ENCODE peak calls at places on chromosomes 11 and 22, in eight cellular contexts. V, H, K, O, W, Q, C and G are unnamed samples. For H3K4me1, the result is how much of the 10 kb centered on the place peaks cover.

GRCh38 chr11:47047972-47048371 is 111.4 kb downstream of the CSTPP1 start:
- DNase-seq in V (no peak), H (no peak), K (no peak), O (no peak), W (no peak), Q (no peak), C (no peak), G (no peak)

GRCh38 chr11:116861539-116861938 is 24.1 kb upstream of the APOA1 start:
- DNase-seq in V (peak), H (no peak), K (no peak), O (no peak), W (no peak), Q (no peak), C (no peak), G (no peak)

GRCh38 chr11:35223429-35223828 is 84.5 kb downstream of the CD44 start:
- DNase-seq in V (no peak), H (peak), K (no peak), O (no peak), W (no peak), Q (no peak), C (no peak), G (no peak)

GRCh38 chr11:119432484-119433368 is 9.8 kb upstream of the THY1 start:
- DNase-seq in V (peak), H (peak), K (no peak), O (no peak), W (no peak), Q (no peak), C (no peak), G (no peak)

GRCh38 chr11:120244476-120244875 is 4.5 kb downstream of the POU2F3 start:
- DNase-seq in V (peak), H (no peak), K (no peak), O (no peak), W (no peak), Q (no peak), C (no peak), G (no peak)

GRCh38 chr22:42077486-42078125 is 1.9 kb upstream of the SMDT1 start:
- DNase-seq in V (no peak), H (no peak), K (no peak), O (no peak), W (no peak), Q (no peak), C (no peak), G (no peak)

GRCh38 chr22:37270928-37271650 is 11.2 kb upstream of the CYTH4 start:
- DNase-seq in V (no peak), H (no peak), K (no peak), O (no peak), W (no peak), Q (no peak), C (peak), G (no peak)

GRCh38 chr22:39522567-39523300 is 2.4 kb downstream of the ATF4 start:
- DNase-seq in V (peak), H (no peak), K (peak), O (no peak), W (no peak), Q (peak), C (no peak), G (no peak)

GRCh38 chr11:45393334-45393733 is 107.2 kb upstream of the SYT13 start:
- DNase-seq in V (no peak), H (no peak), K (no peak), O (no peak), W (no peak), Q (no peak), C (no peak), G (no peak)

GRCh38 chr22:40204331-40205116 is 26.8 kb downstream of the TNRC6B start:
- DNase-seq in V (no peak), H (no peak), K (no peak), O (no peak), W (no peak), Q (peak), C (no peak), G (peak)

GRCh38 chr22:47169801-47170140 is 407.3 kb downstream of the TBC1D22A start:
- DNase-seq in V (no peak), H (peak), K (no peak), O (no peak), W (no peak), Q (peak), C (no peak), G (no peak)

GRCh38 chr11:125429174-125429707 is 66.8 kb downstream of the FEZ1 start:
- DNase-seq in V (peak), H (peak), K (peak), O (peak), W (peak), Q (peak), C (peak), G (peak)

GRCh38 chr11:113831314-113831713 is 44.1 kb downstream of the USP28 start:
- DNase-seq in V (no peak), H (no peak), K (no peak), O (no peak), W (peak), Q (no peak), C (no peak), G (no peak)

GRCh38 chr11:3106736-3107524 is 49.7 kb upstream of the CARS1 start:
- DNase-seq in V (no peak), H (no peak), K (peak), O (no peak), W (no peak), Q (no peak), C (peak), G (no peak)

GRCh38 chr11:69218271-69218682 is 62.5 kb downstream of the SMIM38 start:
- DNase-seq in V (no peak), H (no peak), K (no peak), O (no peak), W (no peak), Q (peak), C (peak), G (no peak)

GRCh38 chr11:102347526-102348331 is 715 bp downstream of the BIRC2 start:
- DNase-seq in V (peak), H (no peak), K (peak), O (no peak), W (peak), Q (peak), C (peak), G (no peak)

GRCh38 chr11:34207487-34207886 is 102.1 kb downstream of the NAT10 start:
- DNase-seq in V (no peak), H (no peak), K (no peak), O (no peak), W (no peak), Q (no peak), C (no peak), G (no peak)

GRCh38 chr11:67158241-67158640 is 39.2 kb downstream of the KDM2A start:
- DNase-seq in V (no peak), H (no peak), K (no peak), O (no peak), W (no peak), Q (no peak), C (no peak), G (no peak)

GRCh38 chr11:8288824-8289223 is 25.1 kb upstream of the LMO1 start:
- DNase-seq in V (no peak), H (no peak), K (no peak), O (no peak), W (no peak), Q (no peak), C (no peak), G (no peak)

GRCh38 chr11:530960-531825 is 4.2 kb downstream of the HRAS start:
- DNase-seq in V (no peak), H (peak), K (no peak), O (no peak), W (no peak), Q (peak), C (peak), G (no peak)

GRCh38 chr11:19819148-19819547 is 106.5 kb downstream of the NAV2 start:
- DNase-seq in V (no peak), H (no peak), K (no peak), O (no peak), W (no peak), Q (no peak), C (no peak), G (no peak)

GRCh38 chr22:40720538-40721256 is 41.4 kb downstream of the MCHR1 start:
- DNase-seq in V (no peak), H (no peak), K (no peak), O (no peak), W (no peak), Q (no peak), C (no peak), G (no peak)

GRCh38 chr11:69511358-69512015 is 30.0 kb downstream of the LINC01488 start:
- DNase-seq in V (no peak), H (no peak), K (no peak), O (no peak), W (no peak), Q (no peak), C (peak), G (no peak)

GRCh38 chr22:42964994-42965699 is 49.8 kb downstream of the PACSIN2 start:
- DNase-seq in V (no peak), H (no peak), K (no peak), O (no peak), W (no peak), Q (no peak), C (peak), G (no peak)

DNA sequence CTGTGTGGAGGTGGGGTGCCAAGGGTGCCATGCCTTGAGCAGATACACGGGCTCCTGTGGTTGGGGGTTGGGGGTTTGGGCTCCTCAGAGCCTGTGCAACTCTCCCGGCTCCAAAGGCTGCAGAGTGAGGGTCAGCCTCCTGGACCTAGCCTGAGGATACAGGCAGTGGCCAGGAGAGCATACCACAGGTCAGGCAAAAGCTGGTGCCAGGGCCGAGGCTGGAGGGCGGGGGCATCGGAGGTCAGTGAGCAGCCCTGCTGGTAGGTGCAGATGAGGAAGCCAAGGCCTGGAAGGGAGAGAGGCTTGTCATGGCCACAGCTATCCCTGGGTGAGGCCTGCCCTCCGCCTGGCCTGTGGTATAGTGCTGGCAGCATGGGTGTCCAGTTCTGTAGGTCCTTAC is 25.6 kb upstream of the DGCR8 start:
- DNase-seq in V (no peak), H (no peak), K (no peak), O (no peak), W (no peak), Q (no peak), C (no peak), G (no peak)
- H3K27ac ChIP-seq in V (no peak), H (no peak), K (no peak), O (no peak), W (no peak), Q (no peak), C (no peak), G (no peak)

DNA sequence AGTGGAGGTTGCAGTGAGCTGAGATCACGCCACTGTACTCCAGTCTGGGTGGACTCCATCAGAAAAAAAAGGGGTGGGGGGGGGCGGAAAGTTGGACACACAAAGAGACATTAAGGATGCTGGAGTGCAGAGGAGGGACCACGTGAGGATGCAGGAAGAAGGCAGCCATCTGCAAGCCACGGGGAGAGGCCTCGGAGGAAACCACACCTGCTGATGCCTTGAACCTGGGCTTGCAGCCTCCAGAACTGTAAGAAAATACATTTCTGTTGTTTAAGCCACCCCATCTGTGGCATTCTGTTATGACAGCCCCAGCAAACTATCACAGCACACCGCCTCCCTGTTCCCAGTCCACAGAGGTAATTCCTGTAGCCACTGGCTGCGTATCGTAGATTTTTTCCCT is 9.2 kb upstream of the STIP1 start:
- DNase-seq in V (no peak), H (no peak), K (no peak), O (no peak), W (no peak), Q (no peak), C (no peak), G (no peak)
- H3K4me1 ChIP-seq in V (under half), H (under half), K (under half), O (under half), W (under half), Q (under half), C (under half), G (under half)

DNA sequence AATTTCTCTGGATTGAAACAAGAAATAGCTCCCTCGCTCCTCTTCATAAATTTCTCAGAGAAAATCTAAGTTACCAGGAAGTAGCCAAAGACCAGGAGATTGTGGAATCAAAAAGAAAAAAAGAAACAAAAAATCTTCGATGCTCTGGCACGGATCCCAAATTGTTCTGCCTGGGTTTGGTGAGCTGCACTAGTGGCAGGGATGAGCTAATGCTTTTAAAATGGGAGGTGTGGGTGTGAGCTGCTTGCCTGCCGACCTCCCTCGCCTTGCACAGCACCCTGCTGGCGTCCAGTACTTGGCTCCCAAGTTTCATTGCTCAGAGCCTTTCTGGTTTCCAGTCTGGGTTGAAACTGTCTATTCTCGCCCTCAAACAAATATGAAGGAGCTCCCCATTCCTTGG is 2.5 kb downstream of the TIMP3 start:
- DNase-seq in V (peak), H (no peak), K (no peak), O (no peak), W (no peak), Q (no peak), C (no peak), G (no peak)
- TF ChIP-seq CTCF in V (no peak), H (no peak), K (no peak), O (no peak), W (no peak), Q (no peak), C (no peak), G (no peak)

GRCh38 chr11:83036701-83037100 is 35.0 kb downstream of the RAB30 start:
- DNase-seq in V (no peak), H (no peak), K (no peak), O (no peak), W (no peak), Q (no peak), C (no peak), G (no peak)

GRCh38 chr11:83035070-83035854 is 36.4 kb downstream of the RAB30 start:
- DNase-seq in V (peak), H (no peak), K (no peak), O (no peak), W (no peak), Q (no peak), C (no peak), G (no peak)

GRCh38 chr11:83039566-83039965 is 32.1 kb downstream of the RAB30 start:
- DNase-seq in V (no peak), H (no peak), K (no peak), O (no peak), W (no peak), Q (no peak), C (no peak), G (no peak)

GRCh38 chr11:83034673-83035014 is 37.1 kb downstream of the RAB30 start:
- DNase-seq in V (no peak), H (no peak), K (no peak), O (no peak), W (no peak), Q (no peak), C (no peak), G (no peak)

DNA sequence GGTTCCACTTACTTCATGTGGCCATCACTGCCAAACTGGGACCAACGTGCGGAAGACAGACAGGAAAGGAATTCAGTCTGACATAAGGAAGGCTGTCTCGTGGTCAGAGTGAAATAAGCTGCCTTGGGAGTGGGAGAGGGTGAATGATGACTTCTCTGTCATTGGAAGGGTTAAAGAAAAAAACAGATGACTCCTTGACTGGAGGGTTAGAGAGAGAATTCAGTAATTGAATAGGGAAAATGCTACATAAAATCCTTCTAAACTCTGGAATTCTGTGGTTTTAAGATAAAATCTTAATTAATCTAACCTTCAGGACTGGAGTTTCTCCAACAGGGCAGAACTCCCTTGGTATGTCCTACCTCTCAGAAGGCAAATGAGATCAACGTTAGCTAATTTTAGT is 33.8 kb downstream of the RAB30 start:
- DNase-seq in V (no peak), H (no peak), K (no peak), O (no peak), W (no peak), Q (no peak), C (no peak), G (no peak)
- H3K27ac ChIP-seq in V (no peak), H (no peak), K (no peak), O (no peak), W (no peak), Q (no peak), C (no peak), G (no peak)